ENCODE peak calls at places on chromosomes 2 and 18, in ten cellular contexts. V is body of pancreas, M is Peyer's patch, K is endodermal cell, J is upper lobe of right lung, F is AG04450, U is fibroblast of mammary gland, Y is sigmoid colon, E is HFF-Myc, X is spleen. A is an unnamed sample.

GRCh38 chr2:230422149-230422548 is 6.1 kb downstream of the SP100 start:
- DNase-seq in J (no peak), U (no peak), E (no peak), V (no peak), K (no peak), M (no peak), F (no peak), Y (no peak), X (no peak), A (no peak)

GRCh38 chr2:105865222-105865913 is 120.7 kb downstream of the NCK2 start:
- DNase-seq in E (no peak), V (no peak), J (no peak), M (no peak), F (no peak), X (no peak), Y (no peak), U (peak), K (peak), A (no peak)

GRCh38 chr2:232432598-232433184 is 23.3 kb upstream of the ALPI start:
- DNase-seq in V (no peak), M (peak), Y (no peak), E (no peak), U (no peak), K (peak), F (no peak), J (peak), X (peak), A (no peak)

GRCh38 chr2:50401772-50402653 is 629.9 kb downstream of the NRXN1 start:
- DNase-seq in U (peak), X (no peak), V (peak), M (peak), E (peak), J (no peak), K (peak), Y (peak), F (peak), A (peak)

GRCh38 chr2:112730791-112731190 is 10.0 kb downstream of the NT5DC4 start:
- DNase-seq in U (no peak), E (no peak), X (no peak), V (no peak), K (no peak), J (no peak), Y (no peak), M (no peak), F (no peak), A (no peak)

GRCh38 chr2:60550151-60550983 is 3.1 kb downstream of the BCL11A start:
- DNase-seq in Y (peak), V (peak), J (peak), K (peak), F (peak), U (peak), M (peak), X (peak), E (peak), A (peak)

GRCh38 chr18:74817576-74817975 is 219.9 kb downstream of the ZNF407 start:
- DNase-seq in M (no peak), V (no peak), F (no peak), Y (no peak), K (no peak), J (no peak), X (no peak), U (no peak), E (no peak), A (no peak)

GRCh38 chr2:101418704-101419663 is 31.7 kb upstream of the CREG2 start:
- DNase-seq in M (peak), V (peak), J (no peak), X (no peak), E (no peak), K (peak), Y (peak), F (peak), U (peak), A (no peak)

GRCh38 chr2:216315817-216316603 is 56.3 kb downstream of the MARCHF4 start:
- DNase-seq in E (no peak), F (no peak), V (no peak), Y (no peak), J (no peak), K (peak), X (no peak), U (peak), M (no peak), A (no peak)

GRCh38 chr18:5556317-5556974 is 12.6 kb upstream of the EPB41L3 start:
- DNase-seq in V (no peak), K (no peak), F (peak), X (no peak), Y (no peak), U (peak), M (peak), E (no peak), J (no peak), A (no peak)

GRCh38 chr18:50586710-50587109 is 26.8 kb downstream of the MAPK4 start:
- DNase-seq in M (no peak), E (no peak), J (no peak), V (no peak), X (no peak), U (no peak), K (no peak), F (no peak), Y (no peak), A (no peak)
- TF ChIP-seq CTCF in M (peak), E (no peak), J (no peak), V (peak), X (no peak), U (peak), K (peak), F (peak), Y (no peak), A (no peak)

GRCh38 chr2:237743561-237744269 is 54.9 kb upstream of the RBM44 start:
- DNase-seq in Y (no peak), U (peak), V (no peak), K (no peak), X (no peak), E (no peak), F (no peak), M (no peak), J (no peak), A (no peak)
- TF ChIP-seq CTCF in Y (peak), U (peak), V (no peak), K (peak), X (no peak), E (no peak), F (peak), M (peak), J (no peak), A (peak)

DNA sequence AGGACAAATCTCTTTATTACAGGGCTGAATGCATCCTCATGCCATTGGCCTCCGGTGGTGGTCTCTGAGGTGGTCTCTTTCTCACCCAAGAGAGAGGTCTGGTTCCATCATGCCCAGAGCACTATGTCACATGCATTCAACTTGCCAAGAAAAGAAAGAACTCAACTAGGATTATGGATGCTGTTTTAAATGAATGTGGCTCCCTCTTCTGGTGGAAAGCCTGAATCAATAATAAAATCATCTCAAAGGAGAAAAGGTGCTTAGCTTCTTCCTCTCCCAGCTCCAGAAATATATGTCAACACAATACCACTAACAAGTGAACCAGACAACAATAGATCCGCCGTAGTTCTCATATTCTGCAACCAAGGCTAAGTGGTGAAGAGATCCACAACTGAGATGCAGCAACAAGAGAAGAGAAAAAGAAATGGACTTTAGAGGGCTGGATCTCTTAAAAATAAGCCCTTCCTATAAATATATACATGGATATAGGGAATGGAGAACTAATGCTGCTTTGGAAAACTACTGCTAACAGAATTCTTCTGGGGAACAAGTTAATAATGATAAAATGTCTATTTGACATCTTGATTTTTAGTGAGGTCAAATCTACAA is 396.8 kb downstream of the NCKAP5 start:
- DNase-seq in J (no peak), U (peak), E (peak), X (no peak), Y (no peak), V (no peak), K (peak), M (no peak), F (peak), A (no peak)
- TF ChIP-seq CTCF in J (peak), U (peak), E (peak), X (peak), Y (peak), V (peak), K (peak), M (peak), F (peak), A (peak)

GRCh38 chr2:109448946-109449788 is 164.6 kb downstream of the SEPTIN10 start:
- DNase-seq in X (peak), J (peak), E (no peak), V (no peak), F (no peak), U (peak), K (peak), M (peak), Y (peak), A (no peak)
- TF ChIP-seq CTCF in X (no peak), J (no peak), E (no peak), V (no peak), F (no peak), U (no peak), K (no peak), M (peak), Y (no peak), A (no peak)

DNA sequence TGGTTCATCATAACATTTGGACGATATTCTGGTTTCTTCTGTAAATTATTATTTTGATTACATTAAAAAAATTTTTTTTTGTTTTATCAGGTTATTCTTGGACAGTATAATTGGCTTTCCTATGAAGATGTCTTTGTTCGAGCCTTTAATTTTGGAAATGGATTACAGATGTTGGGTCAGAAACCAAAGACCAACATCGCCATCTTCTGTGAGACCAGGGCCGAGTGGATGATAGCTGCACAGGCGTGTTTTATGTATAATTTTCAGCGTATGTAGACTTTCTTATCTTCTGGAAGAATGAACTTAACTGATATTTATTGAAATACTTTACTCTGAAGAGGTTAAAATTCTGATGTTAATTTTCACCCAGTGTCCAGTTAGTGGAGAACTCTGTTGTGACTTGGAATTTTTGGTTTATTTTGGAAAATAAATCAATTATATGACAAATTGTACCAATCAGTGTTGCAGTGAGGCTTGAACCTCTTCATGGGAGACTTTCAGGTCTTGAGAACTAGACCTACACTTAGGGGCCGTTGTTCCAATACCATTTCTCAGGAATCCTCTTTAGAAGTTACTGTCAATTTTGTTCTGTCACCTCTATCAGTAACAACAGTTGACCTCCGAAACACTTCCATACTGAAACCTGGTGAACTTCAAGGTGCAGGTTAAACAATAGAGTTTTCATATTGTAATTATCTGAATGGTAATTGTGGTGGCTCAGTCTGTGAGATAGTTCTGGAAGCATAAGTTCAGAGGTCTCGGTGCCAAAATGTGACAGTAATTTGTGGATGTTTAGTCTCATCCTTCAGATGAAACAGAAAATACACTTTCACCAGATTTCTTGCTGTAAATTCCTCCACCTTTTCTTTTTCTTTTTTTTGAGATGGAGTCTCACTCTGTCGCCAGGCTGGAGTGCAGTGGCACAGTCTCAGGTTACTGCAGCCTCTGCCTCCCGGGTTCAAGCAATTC is 55.7 kb downstream of the ACSL3 start:
- DNase-seq in J (no peak), F (no peak), V (no peak), Y (no peak), K (no peak), E (no peak), M (no peak), U (no peak), X (no peak), A (no peak)
- TF ChIP-seq CTCF in J (no peak), F (peak), V (peak), Y (no peak), K (peak), E (no peak), M (no peak), U (no peak), X (no peak), A (no peak)

GRCh38 chr2:237702439-237703397 is 75.3 kb downstream of the LRRFIP1 start:
- DNase-seq in Y (peak), K (peak), J (no peak), X (peak), F (no peak), M (peak), E (no peak), U (peak), V (no peak), A (no peak)
- TF ChIP-seq CTCF in Y (no peak), K (peak), J (no peak), X (no peak), F (peak), M (peak), E (no peak), U (no peak), V (no peak), A (no peak)

GRCh38 chr2:99066602-99067001 is 74.9 kb upstream of the C2orf15 start:
- DNase-seq in E (peak), Y (no peak), V (no peak), M (peak), J (no peak), K (peak), U (peak), X (no peak), F (peak), A (no peak)
- TF ChIP-seq CTCF in E (peak), Y (no peak), V (no peak), M (peak), J (peak), K (peak), U (peak), X (no peak), F (peak), A (no peak)

A was measured in mesothelial cell of epicardium.